ENCODE peak calls at places on chromosomes 7 and 10, in ten cellular contexts. G is GM03348, P is adrenal gland, F is cardiac septum, Y is T-helper 17 cell, H is breast epithelium, L is T follicular helper cell, C is NCI-H1436, X is cardiac muscle cell, U is ELR. W is an unnamed sample.

GRCh38 chr10:49831352-49832040 is 69.4 kb upstream of the OGDHL start:
- DNase-seq in G (peak), P (peak), F (no peak), Y (no peak), H (no peak), L (no peak), C (no peak), X (peak), U (peak), W (peak)

GRCh38 chr10:45470098-45471012 is 96.3 kb downstream of the ALOX5 start:
- DNase-seq in G (no peak), P (no peak), F (no peak), Y (peak), H (no peak), L (peak), C (no peak), X (peak), U (peak), W (no peak)

GRCh38 chr7:134558370-134558769 is 9.5 kb downstream of the AKR1B15 start:
- DNase-seq in G (no peak), P (no peak), F (no peak), Y (no peak), H (no peak), L (no peak), C (no peak), X (no peak), U (no peak), W (no peak)

GRCh38 chr7:72183835-72184234 is 228.3 kb downstream of the CALN1 start:
- DNase-seq in G (no peak), P (no peak), F (no peak), Y (no peak), H (no peak), L (no peak), C (no peak), X (peak), U (peak), W (peak)

GRCh38 chr10:110487411-110488123 is 10.1 kb upstream of the DUSP5 start:
- DNase-seq in G (no peak), P (no peak), F (no peak), Y (no peak), H (no peak), L (no peak), C (no peak), X (no peak), U (peak), W (no peak)

GRCh38 chr10:113093188-113094113 is 143.4 kb downstream of the TCF7L2 start:
- DNase-seq in G (no peak), P (no peak), F (no peak), Y (no peak), H (no peak), L (no peak), C (no peak), X (no peak), U (peak), W (no peak)

GRCh38 chr10:84395581-84395980 is 67.2 kb downstream of the CCSER2 start:
- DNase-seq in G (no peak), P (no peak), F (no peak), Y (no peak), H (no peak), L (no peak), C (no peak), X (peak), U (peak), W (no peak)

GRCh38 chr10:49834201-49834600 is 72.1 kb upstream of the OGDHL start:
- DNase-seq in G (no peak), P (no peak), F (no peak), Y (no peak), H (no peak), L (no peak), C (no peak), X (no peak), U (no peak), W (no peak)

GRCh38 chr10:44992070-44992731 is 8.5 kb upstream of the ZNF22 start:
- DNase-seq in G (no peak), P (no peak), F (no peak), Y (no peak), H (peak), L (no peak), C (no peak), X (no peak), U (no peak), W (no peak)

GRCh38 chr7:93053946-93054943 is 63.5 kb downstream of the SAMD9 start:
- DNase-seq in G (no peak), P (no peak), F (no peak), Y (no peak), H (no peak), L (no peak), C (no peak), X (no peak), U (no peak), W (no peak)

W was measured in neural progenitor cell.